ENCODE peak calls at places on chromosomes 7 and 10, in eight cellular contexts. L is HCT116; U is PC-3; N is mesendoderm; T is heart right ventricle; B is psoas muscle; D is GM23248; P is CD8-positive, alpha-beta memory T cell. G is an unnamed sample.

GRCh38 chr7:85186083-85186520 is 754 bp downstream of the SEMA3D start:
- DNase-seq in T (peak), D (peak), L (no peak), N (peak), U (peak), B (peak), P (no peak), G (no peak)

GRCh38 chr10:646118-646524 is 43.3 kb downstream of the DIP2C start:
- DNase-seq in P (no peak), N (peak), U (no peak), D (no peak), T (no peak), L (no peak), B (no peak), G (no peak)

GRCh38 chr7:151094675-151095074 is 8.4 kb downstream of the AGAP3 start:
- DNase-seq in B (no peak), D (peak), L (no peak), N (no peak), U (no peak), P (no peak), T (no peak), G (no peak)

GRCh38 chr7:1758417-1758858 is 88.4 kb downstream of the ELFN1 start:
- DNase-seq in P (no peak), T (peak), N (peak), D (peak), U (peak), B (peak), L (peak), G (no peak)

GRCh38 chr7:123271856-123272255 is 72.1 kb upstream of the SLC13A1 start:
- DNase-seq in B (no peak), D (no peak), U (no peak), T (no peak), N (peak), L (no peak), P (no peak), G (no peak)

GRCh38 chr7:114294036-114294435 is 120.6 kb upstream of the FOXP2 start:
- DNase-seq in B (no peak), N (no peak), U (no peak), D (no peak), P (no peak), T (no peak), L (no peak), G (no peak)

GRCh38 chr10:6036861-6037321 is 25.3 kb downstream of the IL2RA start:
- DNase-seq in B (no peak), D (no peak), L (no peak), T (no peak), N (no peak), U (no peak), P (no peak), G (no peak)

GRCh38 chr10:31832261-31832660 is 96.4 kb downstream of the ARHGAP12 start:
- DNase-seq in L (no peak), T (no peak), U (no peak), N (no peak), B (no peak), P (no peak), D (no peak), G (no peak)

GRCh38 chr10:63466168-63466935 is 575 bp upstream of the JMJD1C start:
- DNase-seq in P (no peak), T (no peak), N (peak), L (peak), B (no peak), U (peak), D (peak), G (peak)

GRCh38 chr10:114306116-114306973 is 67.3 kb downstream of the VWA2 start:
- DNase-seq in B (no peak), T (no peak), D (peak), U (peak), N (peak), P (no peak), L (no peak), G (no peak)

GRCh38 chr7:11021468-11021867 is 47.8 kb downstream of the PHF14 start:
- DNase-seq in P (no peak), D (no peak), L (no peak), N (no peak), B (no peak), U (no peak), T (no peak), G (no peak)

GRCh38 chr10:32104181-32104580 is 48.0 kb upstream of the KIF5B start:
- DNase-seq in N (no peak), D (no peak), P (no peak), T (no peak), L (no peak), B (no peak), U (no peak), G (no peak)

GRCh38 chr10:25493122-25493893 is 318.5 kb downstream of the GPR158 start:
- DNase-seq in T (no peak), L (peak), N (peak), P (no peak), U (peak), B (no peak), D (peak), G (peak)

GRCh38 chr10:77156406-77156879 is 481.2 kb downstream of the KCNMA1 start:
- DNase-seq in U (peak), T (no peak), B (no peak), P (no peak), N (no peak), D (peak), L (no peak), G (no peak)

GRCh38 chr10:113273877-113274829 is 278.7 kb upstream of the HABP2 start:
- DNase-seq in L (no peak), U (no peak), P (no peak), B (peak), N (peak), D (peak), T (peak), G (no peak)

GRCh38 chr7:45588466-45588865 is 14.3 kb downstream of the ADCY1 start:
- DNase-seq in T (no peak), U (no peak), B (no peak), L (no peak), P (no peak), D (no peak), N (no peak), G (no peak)

GRCh38 chr7:91566333-91566732 is 302.1 kb downstream of the FZD1 start:
- DNase-seq in P (no peak), U (no peak), B (no peak), L (no peak), D (peak), T (no peak), N (no peak), G (no peak)

GRCh38 chr10:104735036-104735435 is 93.9 kb downstream of the SORCS3 start:
- DNase-seq in P (no peak), T (peak), U (no peak), L (no peak), N (peak), D (no peak), B (no peak), G (no peak)

GRCh38 chr10:18681366-18681765 is 22.1 kb downstream of the ARL5B start:
- DNase-seq in P (no peak), L (no peak), U (peak), T (no peak), D (peak), N (no peak), B (no peak), G (no peak)

GRCh38 chr10:64529003-64529350 is 1007.8 kb downstream of the REEP3 start:
- DNase-seq in U (no peak), L (no peak), D (no peak), N (no peak), T (no peak), P (no peak), B (no peak), G (no peak)

GRCh38 chr7:29641651-29642050 is 78.0 kb downstream of the PRR15 start:
- DNase-seq in D (peak), T (no peak), N (no peak), P (no peak), U (peak), B (no peak), L (no peak), G (no peak)

GRCh38 chr7:105988277-105988676 is 25.2 kb downstream of the CDHR3 start:
- DNase-seq in L (no peak), U (no peak), P (no peak), N (no peak), B (no peak), T (no peak), D (peak), G (no peak)

GRCh38 chr7:6558837-6559236 is 7.6 kb upstream of the GRID2IP start:
- DNase-seq in U (peak), N (peak), L (peak), P (no peak), D (peak), B (no peak), T (no peak), G (no peak)

GRCh38 chr7:144398911-144399310 is 4.6 kb downstream of the NOBOX start:
- DNase-seq in L (no peak), P (no peak), N (no peak), U (no peak), B (no peak), T (no peak), D (no peak), G (no peak)

GRCh38 chr10:102064868-102065560 is at the start of gene HPS6:
- DNase-seq in P (peak), N (peak), L (peak), T (peak), D (peak), B (peak), U (peak), G (peak)

GRCh38 chr10:30818010-30818660 is 188.6 kb upstream of the LYZL2 start:
- DNase-seq in B (peak), L (no peak), D (peak), N (no peak), T (peak), U (peak), P (no peak), G (no peak)

GRCh38 chr7:151372612-151373265 is 31.1 kb downstream of the NUB1 start:
- DNase-seq in P (no peak), N (peak), T (no peak), D (no peak), B (no peak), U (no peak), L (no peak), G (no peak)

GRCh38 chr7:117194445-117194844 is 128.4 kb downstream of the WNT2 start:
- DNase-seq in U (no peak), T (no peak), B (no peak), P (no peak), D (no peak), N (no peak), L (no peak), G (no peak)

GRCh38 chr10:106981461-106981850 is 183.1 kb downstream of the SORCS1 start:
- DNase-seq in D (no peak), P (no peak), B (no peak), U (no peak), L (no peak), N (no peak), T (no peak), G (no peak)

GRCh38 chr7:22771194-22771593 is 44.2 kb downstream of the IL6 start:
- DNase-seq in L (no peak), N (no peak), D (no peak), U (no peak), T (no peak), B (no peak), P (no peak), G (no peak)

GRCh38 chr10:11832042-11832441 is 8.9 kb downstream of the PROSER2 start:
- DNase-seq in N (no peak), T (no peak), L (no peak), D (peak), B (no peak), P (no peak), U (no peak), G (no peak)

GRCh38 chr10:11831520-11831951 is 8.4 kb downstream of the PROSER2 start:
- DNase-seq in T (no peak), L (no peak), D (no peak), P (no peak), U (no peak), B (no peak), N (peak), G (no peak)

GRCh38 chr10:11827414-11827813 is 4.3 kb downstream of the PROSER2 start:
- DNase-seq in N (no peak), T (no peak), L (no peak), D (no peak), B (no peak), U (no peak), P (no peak), G (no peak)

GRCh38 chr10:11828682-11829284 is 5.6 kb downstream of the PROSER2 start:
- DNase-seq in P (no peak), U (no peak), T (no peak), B (no peak), L (no peak), D (no peak), N (peak), G (no peak)

GRCh38 chr10:11830836-11831519 is 7.8 kb downstream of the PROSER2 start:
- DNase-seq in L (no peak), D (no peak), N (peak), P (no peak), B (no peak), U (peak), T (no peak), G (no peak)
- H3K27ac ChIP-seq in L (no peak), D (no peak), N (peak), P (no peak), B (no peak), U (peak), T (no peak), G (no peak)

GRCh38 chr7:4729266-4729665 is 46.2 kb upstream of the AP5Z1 start:
- DNase-seq in P (no peak), N (no peak), L (no peak), T (no peak), U (no peak), D (no peak), B (no peak), G (no peak)
- H3K27ac ChIP-seq in P (no peak), N (no peak), L (no peak), T (no peak), U (no peak), D (no peak), B (no peak), G (no peak)

DNA sequence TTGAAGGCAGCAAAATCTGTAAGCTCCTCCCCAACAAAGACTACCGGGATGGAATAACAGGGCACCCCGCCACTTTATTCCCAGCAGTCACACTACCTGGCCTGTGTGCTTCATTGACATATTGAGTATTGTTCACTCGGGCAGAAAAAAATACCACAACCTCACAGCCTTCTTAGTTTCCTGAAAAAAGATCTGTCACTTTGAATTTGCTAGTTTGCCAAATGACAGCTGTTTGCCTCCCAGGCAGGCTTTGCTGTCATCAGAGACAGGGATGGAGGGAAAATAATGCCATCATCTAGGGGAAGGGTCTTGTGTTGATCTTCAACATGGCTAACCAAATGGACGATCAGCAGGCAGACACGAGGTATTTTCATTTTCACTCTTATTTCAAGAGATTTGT is 26.9 kb downstream of the BMPER start:
- DNase-seq in N (no peak), D (no peak), L (no peak), P (no peak), T (no peak), B (no peak), U (no peak), G (no peak)
- H3K27ac ChIP-seq in N (peak), D (peak), L (no peak), P (no peak), T (no peak), B (no peak), U (no peak), G (no peak)

GRCh38 chr7:55178292-55178862 is 159.6 kb downstream of the EGFR start:
- DNase-seq in U (no peak), L (no peak), N (no peak), P (no peak), D (no peak), T (no peak), B (peak), G (no peak)
- H3K27ac ChIP-seq in U (no peak), L (no peak), N (no peak), P (no peak), D (no peak), T (peak), B (peak), G (no peak)

DNA sequence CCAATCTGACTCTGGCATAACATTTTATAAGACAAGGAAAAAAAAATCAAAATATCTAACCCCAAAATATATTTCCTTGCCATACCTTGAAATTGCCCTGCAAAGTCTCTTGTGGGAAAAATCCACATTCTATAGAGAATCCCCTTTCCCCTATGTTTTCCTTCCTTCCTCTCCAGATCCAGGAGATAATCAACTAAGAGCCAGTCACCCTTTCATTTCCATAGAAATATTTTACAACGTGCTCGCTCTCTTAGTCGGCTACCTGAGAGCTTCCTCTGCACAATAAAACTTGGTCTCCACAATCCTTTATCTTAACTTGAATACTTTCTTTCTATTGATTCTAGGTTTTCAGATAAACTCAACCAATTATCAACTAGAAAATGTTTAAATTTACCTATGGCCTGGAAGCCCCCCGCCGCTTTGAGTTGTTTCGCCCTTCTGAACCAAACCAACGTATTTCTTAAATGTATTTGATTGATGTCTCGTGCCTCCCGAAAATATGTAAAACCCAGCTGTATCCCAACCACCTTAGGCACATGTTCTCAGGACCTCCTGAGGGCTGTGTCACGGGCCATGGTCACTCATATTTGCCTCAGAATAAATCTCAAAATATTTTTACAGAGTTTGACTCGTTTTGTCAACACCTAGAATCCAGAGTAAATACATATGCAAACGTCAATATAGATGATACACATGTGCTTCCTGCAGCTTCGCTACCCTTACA is 868 bp downstream of the PSAP start:
- DNase-seq in P (no peak), L (no peak), U (peak), D (peak), B (no peak), T (no peak), N (no peak), G (no peak)
- H3K27ac ChIP-seq in P (peak), L (peak), U (peak), D (peak), B (peak), T (peak), N (peak), G (peak)

GRCh38 chr7:158808126-158808525 is 21.2 kb downstream of the ESYT2 start:
- DNase-seq in P (no peak), D (no peak), L (no peak), U (no peak), N (no peak), B (no peak), T (no peak), G (no peak)
- H3K27ac ChIP-seq in P (no peak), D (no peak), L (no peak), U (no peak), N (no peak), B (no peak), T (no peak), G (no peak)

DNA sequence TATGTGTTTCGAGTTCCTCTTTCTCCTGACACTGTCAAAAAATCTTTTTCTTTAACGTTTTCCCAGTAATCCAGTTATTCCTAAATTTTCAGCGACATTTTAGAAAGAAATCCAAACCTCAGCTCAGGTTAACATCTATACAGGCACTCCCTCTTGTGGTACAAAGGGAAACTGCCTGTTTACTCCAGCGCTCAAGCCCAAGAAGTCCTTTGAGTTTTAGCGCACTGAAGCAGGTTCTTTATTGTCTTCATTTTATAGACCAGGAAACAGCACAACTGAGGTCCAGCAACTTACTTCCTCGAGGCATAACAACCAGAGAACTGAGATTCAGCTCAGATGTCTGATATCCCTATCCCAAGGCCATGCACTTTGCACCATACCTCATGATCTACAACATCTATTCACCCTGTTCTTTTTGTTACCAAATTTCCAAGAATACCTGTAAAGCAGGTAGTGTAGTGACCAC is 287.2 kb upstream of the MKLN1 start:
- DNase-seq in U (peak), P (no peak), N (peak), L (peak), T (no peak), B (no peak), D (peak), G (no peak)
- H3K27ac ChIP-seq in U (no peak), P (no peak), N (no peak), L (peak), T (no peak), B (peak), D (peak), G (no peak)

G was measured in substantia nigra.